ENCODE peak calls at places on chromosomes 3 and 15, in six cellular contexts. G is uterus, T is ovary, J is pancreas, H is brain microvascular endothelial cell, W is left lung. B is an unnamed sample.

GRCh38 chr15:70323111-70323851 is 225.6 kb upstream of the TLE3 start:
- DNase-seq in T (peak), G (peak), W (no peak), J (no peak), H (peak), B (no peak)

GRCh38 chr3:140854961-140855360 is 86.7 kb upstream of the SLC25A36 start:
- DNase-seq in J (no peak), G (no peak), W (no peak), H (no peak), T (no peak), B (no peak)

GRCh38 chr15:59278120-59278519 is 71.5 kb downstream of the LDHAL6B start:
- DNase-seq in H (no peak), T (no peak), J (no peak), G (no peak), W (no peak), B (no peak)

GRCh38 chr15:79680721-79681120 is 216.1 kb downstream of the MTHFS start:
- DNase-seq in W (no peak), G (no peak), T (no peak), H (peak), J (no peak), B (peak)

GRCh38 chr3:71721002-71721401 is 4.2 kb downstream of the EIF4E3 start:
- DNase-seq in W (no peak), J (no peak), T (no peak), G (no peak), H (no peak), B (no peak)

GRCh38 chr15:69045810-69046209 is 31.3 kb downstream of the NOX5 start:
- DNase-seq in H (peak), W (no peak), G (no peak), T (no peak), J (no peak), B (no peak)

GRCh38 chr15:58362262-58362922 is 69.4 kb upstream of the LIPC start:
- DNase-seq in H (no peak), T (no peak), J (no peak), G (no peak), W (no peak), B (no peak)

GRCh38 chr3:138118863-138119766 is 3.7 kb upstream of the DZIP1L start:
- DNase-seq in W (peak), H (peak), T (peak), J (peak), G (peak), B (peak)

GRCh38 chr15:29962404-29962803 is 120.4 kb upstream of the GOLGA8J start:
- DNase-seq in T (no peak), H (no peak), G (no peak), W (no peak), J (no peak), B (no peak)

GRCh38 chr3:95350066-95350465 is 1287.2 kb downstream of the NSUN3 start:
- DNase-seq in J (no peak), G (no peak), H (no peak), W (no peak), T (no peak), B (no peak)

GRCh38 chr3:182651461-182651860 is 141.8 kb upstream of the ATP11B start:
- DNase-seq in J (no peak), T (no peak), W (no peak), G (no peak), H (no peak), B (no peak)

GRCh38 chr15:51024735-51025453 is 69.8 kb downstream of the TNFAIP8L3 start:
- DNase-seq in T (no peak), W (no peak), G (no peak), H (no peak), J (no peak), B (no peak)

GRCh38 chr3:64889991-64890390 is 202.2 kb upstream of the ADAMTS9 start:
- DNase-seq in J (no peak), H (peak), G (peak), T (peak), W (no peak), B (no peak)

GRCh38 chr3:161222662-161223061 is 1.6 kb downstream of the NMD3 start:
- DNase-seq in G (no peak), T (no peak), H (no peak), J (no peak), W (no peak), B (no peak)

GRCh38 chr15:73694419-73694818 is 10.2 kb downstream of the CD276 start:
- DNase-seq in W (no peak), J (no peak), T (no peak), G (no peak), H (peak), B (no peak)

DNA sequence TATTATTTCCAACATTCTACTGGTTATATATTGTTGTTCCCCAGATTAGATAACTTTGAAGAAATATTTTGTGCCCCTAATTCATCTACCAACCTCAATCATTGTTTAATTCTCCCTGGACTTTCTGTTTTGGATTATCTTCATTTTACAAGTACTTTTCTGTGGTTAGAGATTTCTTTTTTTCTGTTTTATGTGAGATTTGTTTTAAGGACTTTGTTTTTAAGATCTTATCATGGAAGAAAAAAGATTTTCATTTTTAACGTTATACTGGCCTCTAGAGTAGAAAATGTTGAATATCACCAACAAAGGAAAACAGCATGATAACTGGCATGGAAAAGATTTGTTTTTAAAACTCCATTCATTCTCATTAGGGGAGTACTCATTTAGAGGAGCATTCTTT is 210.9 kb upstream of the KCNMB2 start:
- DNase-seq in G (no peak), T (no peak), H (no peak), J (no peak), W (no peak), B (peak)
- TF ChIP-seq CTCF in G (peak), T (no peak), H (no peak), J (no peak), W (peak), B (peak)

GRCh38 chr3:65895084-65895483 is 143.6 kb downstream of the MAGI1 start:
- DNase-seq in J (no peak), W (no peak), T (no peak), H (no peak), G (no peak), B (no peak)

GRCh38 chr3:65894126-65894525 is 144.6 kb downstream of the MAGI1 start:
- DNase-seq in T (no peak), G (no peak), H (no peak), W (no peak), J (no peak), B (no peak)

GRCh38 chr3:65893631-65894030 is 145.1 kb downstream of the MAGI1 start:
- DNase-seq in G (no peak), H (no peak), W (no peak), J (no peak), T (no peak), B (no peak)

GRCh38 chr3:65896321-65896720 is 142.4 kb downstream of the MAGI1 start:
- DNase-seq in T (no peak), H (no peak), W (no peak), G (no peak), J (no peak), B (no peak)

DNA sequence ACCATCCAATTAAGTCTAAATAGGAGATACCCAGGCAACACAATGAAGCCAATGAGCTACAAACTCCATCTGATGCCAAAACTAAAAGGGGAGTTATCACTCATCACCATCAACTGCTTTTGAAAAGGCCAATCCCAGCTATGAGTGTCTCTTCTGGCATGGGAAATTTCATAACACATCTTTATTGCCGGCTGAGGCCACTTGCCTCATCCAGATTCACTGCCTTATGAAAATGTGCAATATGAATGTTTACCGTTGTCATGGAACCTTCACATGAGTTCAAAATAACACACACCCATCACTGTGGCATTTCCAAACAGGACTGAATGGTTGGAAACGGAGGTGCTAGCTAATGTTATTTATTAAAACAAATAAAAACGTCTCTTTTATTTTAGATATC is 144.0 kb downstream of the MAGI1 start:
- DNase-seq in W (no peak), H (peak), T (no peak), G (no peak), J (no peak), B (no peak)
- H3K4me3 ChIP-seq in W (no peak), H (no peak), T (no peak), G (no peak), J (no peak), B (no peak)

GRCh38 chr15:52154896-52155865 is 36.0 kb downstream of the GNB5 start:
- DNase-seq in T (no peak), G (no peak), W (no peak), H (no peak), J (no peak), B (no peak)
- H3K27ac ChIP-seq in T (no peak), G (no peak), W (no peak), H (no peak), J (no peak), B (no peak)

GRCh38 chr15:43009206-43009605 is 88.6 kb upstream of the TTBK2 start:
- DNase-seq in J (no peak), H (no peak), W (no peak), T (no peak), G (no peak), B (no peak)
- TF ChIP-seq CTCF in J (no peak), H (no peak), W (no peak), T (no peak), G (no peak), B (no peak)

DNA sequence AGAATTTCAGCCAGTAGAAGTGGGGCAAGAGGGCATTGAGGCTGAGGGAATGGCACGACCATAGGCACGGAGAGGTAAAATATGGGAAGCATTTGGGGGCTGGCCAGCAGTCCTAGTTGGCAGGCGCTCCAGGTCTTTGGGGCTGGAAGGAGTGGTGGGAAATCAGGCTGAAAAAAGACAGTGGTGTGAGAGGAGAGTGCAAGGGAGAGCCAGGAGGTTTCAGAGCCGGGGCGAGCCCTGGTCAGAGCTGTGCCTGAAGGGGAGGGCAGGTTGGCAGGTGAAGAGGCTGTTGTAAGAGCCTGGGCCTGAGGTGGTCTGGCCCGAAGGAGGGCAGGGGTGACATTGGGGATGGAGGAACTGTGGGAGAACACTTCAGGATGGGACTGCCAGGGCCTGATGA is 1.6 kb upstream of the IDH3A start:
- DNase-seq in G (no peak), J (peak), W (no peak), H (no peak), T (no peak), B (no peak)
- H3K4me3 ChIP-seq in G (no peak), J (no peak), W (no peak), H (no peak), T (no peak), B (no peak)

DNA sequence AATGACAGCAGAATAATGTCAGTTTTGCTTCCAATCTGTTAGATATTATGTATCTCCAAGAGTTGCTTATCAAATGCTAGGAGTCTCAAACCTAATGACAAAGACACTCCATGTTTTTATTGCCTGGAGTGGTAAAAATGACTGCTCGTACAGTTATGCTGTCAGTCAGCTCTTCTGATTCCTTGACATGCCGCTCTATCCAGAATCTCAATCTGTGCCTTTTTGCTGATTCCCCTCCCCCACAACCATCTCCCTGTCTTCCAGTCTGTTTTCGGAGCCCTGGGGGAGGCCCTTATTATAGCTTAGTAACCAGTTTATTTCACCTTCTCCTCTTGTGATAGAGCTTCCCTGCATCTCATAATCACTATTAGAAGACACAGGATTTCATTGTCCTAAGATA is 2.6 kb downstream of the MKRN2 start:
- DNase-seq in T (no peak), W (no peak), J (no peak), G (no peak), H (no peak), B (no peak)
- H3K27ac ChIP-seq in T (no peak), W (no peak), J (no peak), G (no peak), H (no peak), B (no peak)

DNA sequence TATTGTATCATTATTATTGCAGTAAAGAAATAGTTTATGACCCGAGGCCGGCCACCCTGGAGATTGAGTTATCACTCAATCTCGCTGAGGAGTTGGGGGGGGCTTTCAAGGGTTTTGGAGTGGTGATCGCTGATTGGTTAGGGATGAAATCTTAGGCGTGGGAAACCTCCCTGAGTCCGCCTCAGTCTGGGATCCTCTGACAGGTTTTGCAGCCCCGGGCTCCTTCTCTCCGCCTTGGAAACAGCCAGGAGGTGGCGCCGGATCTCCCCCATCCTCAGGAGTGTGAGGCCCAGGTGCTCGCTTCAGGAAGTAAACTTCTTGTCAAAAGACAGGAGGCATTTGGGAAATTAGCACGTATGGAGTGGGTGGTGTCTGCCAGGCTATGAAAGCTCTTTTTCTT is 41.1 kb upstream of the SEC61A1 start:
- DNase-seq in T (no peak), H (peak), J (peak), G (no peak), W (peak), B (no peak)
- TF ChIP-seq CTCF in T (no peak), H (peak), J (peak), G (no peak), W (peak), B (peak)

DNA sequence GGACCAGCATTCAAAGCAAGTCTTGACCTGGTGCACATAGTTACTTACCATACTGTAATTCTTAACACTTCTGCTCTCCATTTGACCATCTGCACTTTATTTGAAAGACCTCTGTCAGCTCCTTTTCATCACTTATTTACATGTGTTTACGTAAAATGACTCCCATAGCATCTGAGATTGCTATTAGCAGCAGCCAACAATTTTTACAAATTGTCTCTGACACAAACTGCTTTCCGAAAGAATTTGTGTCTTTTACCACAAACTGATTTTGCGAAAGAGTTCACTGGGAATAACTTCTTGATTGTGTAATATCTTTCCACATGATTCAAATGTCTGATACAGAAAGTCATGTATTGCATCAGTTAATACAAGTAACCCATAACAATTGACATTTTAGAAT is 144.1 kb upstream of the PEX5L start:
- DNase-seq in H (no peak), J (no peak), T (no peak), W (no peak), G (no peak), B (peak)
- H3K4me3 ChIP-seq in H (no peak), J (no peak), T (no peak), W (no peak), G (no peak), B (no peak)

GRCh38 chr3:58202917-58203360 is 7.8 kb downstream of the DNASE1L3 start:
- DNase-seq in G (no peak), H (no peak), W (no peak), T (no peak), J (no peak), B (no peak)
- H3K27ac ChIP-seq in G (no peak), H (no peak), W (no peak), T (no peak), J (no peak), B (no peak)

DNA sequence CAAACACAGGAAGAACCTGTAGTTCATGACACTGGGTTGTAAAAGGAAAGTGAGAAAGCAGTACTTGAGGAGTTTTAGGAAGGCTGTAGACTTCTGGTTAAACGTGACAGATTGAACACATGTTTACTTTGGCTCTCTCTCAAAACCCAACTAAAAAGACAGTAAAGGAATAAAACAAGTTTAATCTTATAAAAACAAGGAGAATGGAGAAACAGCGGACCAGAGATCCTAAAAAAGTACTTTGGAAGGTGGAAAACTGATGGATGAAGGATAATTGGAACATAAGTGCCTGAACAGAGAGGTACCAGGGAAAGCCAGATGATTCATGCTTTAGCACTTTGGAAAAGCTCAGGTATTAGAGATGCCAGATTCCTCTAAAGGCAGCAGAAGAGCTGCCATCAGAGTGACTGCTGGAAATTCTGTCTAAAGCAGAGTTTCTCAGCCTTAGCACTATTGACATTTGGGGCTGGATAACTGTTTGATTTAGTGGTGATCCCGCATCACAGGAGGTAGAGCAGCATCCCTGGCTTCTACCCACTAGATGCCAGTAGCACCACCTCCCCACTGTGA is 182.9 kb upstream of the RORA start:
- DNase-seq in G (no peak), H (no peak), J (no peak), T (no peak), W (no peak), B (no peak)
- TF ChIP-seq CTCF in G (no peak), H (no peak), J (no peak), T (no peak), W (no peak), B (no peak)

B was measured in AG04450.